ENCODE peak calls at places on chromosomes 2 and 18, in ten cellular contexts. One of them, this sample, is unnamed.

GRCh38 chr2:201070966-201071304 is 536 bp downstream of the HYCC2 start:
- DNase-seq in AG10803: peak
- DNase-seq in putamen: no peak
- DNase-seq in NCI-H2081: peak
- DNase-seq in AG09309: no peak
- DNase-seq in amniotic stem cell: no peak
- DNase-seq in mammary epithelial cell: peak
- DNase-seq in NCI-H2171: no peak
- DNase-seq in CD4-positive, alpha-beta T cell: no peak
- DNase-seq in A549: peak
- DNase-seq in this sample: no peak

GRCh38 chr18:80000877-80001276 is 12.5 kb upstream of the TXNL4A start:
- DNase-seq in amniotic stem cell: no peak
- DNase-seq in putamen: no peak
- DNase-seq in A549: no peak
- DNase-seq in CD4-positive, alpha-beta T cell: no peak
- DNase-seq in NCI-H2081: no peak
- DNase-seq in mammary epithelial cell: no peak
- DNase-seq in AG09309: no peak
- DNase-seq in NCI-H2171: no peak
- DNase-seq in AG10803: no peak
- DNase-seq in this sample: no peak

GRCh38 chr2:158407031-158407430 is 49.5 kb downstream of the CCDC148 start:
- DNase-seq in NCI-H2081: no peak
- DNase-seq in amniotic stem cell: no peak
- DNase-seq in AG09309: no peak
- DNase-seq in putamen: no peak
- DNase-seq in A549: no peak
- DNase-seq in mammary epithelial cell: no peak
- DNase-seq in CD4-positive, alpha-beta T cell: no peak
- DNase-seq in NCI-H2171: peak
- DNase-seq in AG10803: peak
- DNase-seq in this sample: no peak

GRCh38 chr18:40570615-40571014 is 1384.4 kb upstream of the PIK3C3 start:
- DNase-seq in NCI-H2171: no peak
- DNase-seq in AG10803: no peak
- DNase-seq in AG09309: no peak
- DNase-seq in A549: no peak
- DNase-seq in mammary epithelial cell: no peak
- DNase-seq in NCI-H2081: no peak
- DNase-seq in amniotic stem cell: no peak
- DNase-seq in putamen: no peak
- DNase-seq in CD4-positive, alpha-beta T cell: no peak
- DNase-seq in this sample: no peak

GRCh38 chr2:42071762-42072161 is 23.9 kb downstream of the PKDCC start:
- DNase-seq in AG09309: no peak
- DNase-seq in amniotic stem cell: no peak
- DNase-seq in CD4-positive, alpha-beta T cell: no peak
- DNase-seq in A549: no peak
- DNase-seq in mammary epithelial cell: no peak
- DNase-seq in NCI-H2081: no peak
- DNase-seq in putamen: no peak
- DNase-seq in NCI-H2171: no peak
- DNase-seq in AG10803: no peak
- DNase-seq in this sample: no peak

GRCh38 chr2:160794926-160795325 is 301.3 kb upstream of the RBMS1 start:
- DNase-seq in AG10803: no peak
- DNase-seq in AG09309: no peak
- DNase-seq in putamen: no peak
- DNase-seq in A549: no peak
- DNase-seq in CD4-positive, alpha-beta T cell: no peak
- DNase-seq in mammary epithelial cell: no peak
- DNase-seq in amniotic stem cell: no peak
- DNase-seq in NCI-H2171: no peak
- DNase-seq in NCI-H2081: no peak
- DNase-seq in this sample: no peak

GRCh38 chr2:237128026-237128703 is 42.5 kb downstream of the COPS8 start:
- DNase-seq in NCI-H2081: no peak
- DNase-seq in AG10803: peak
- DNase-seq in mammary epithelial cell: peak
- DNase-seq in putamen: peak
- DNase-seq in A549: peak
- DNase-seq in AG09309: peak
- DNase-seq in amniotic stem cell: peak
- DNase-seq in CD4-positive, alpha-beta T cell: no peak
- DNase-seq in NCI-H2171: no peak
- DNase-seq in this sample: peak

GRCh38 chr18:79283341-79283879 is 112.3 kb upstream of the NFATC1 start:
- DNase-seq in CD4-positive, alpha-beta T cell: no peak
- DNase-seq in NCI-H2081: peak
- DNase-seq in putamen: no peak
- DNase-seq in amniotic stem cell: no peak
- DNase-seq in AG10803: no peak
- DNase-seq in NCI-H2171: no peak
- DNase-seq in AG09309: no peak
- DNase-seq in A549: no peak
- DNase-seq in mammary epithelial cell: no peak
- DNase-seq in this sample: no peak

GRCh38 chr2:70668911-70669310 is 99.1 kb downstream of the ADD2 start:
- DNase-seq in NCI-H2171: no peak
- DNase-seq in CD4-positive, alpha-beta T cell: no peak
- DNase-seq in putamen: no peak
- DNase-seq in A549: no peak
- DNase-seq in NCI-H2081: no peak
- DNase-seq in amniotic stem cell: no peak
- DNase-seq in AG10803: no peak
- DNase-seq in AG09309: no peak
- DNase-seq in mammary epithelial cell: no peak
- DNase-seq in this sample: no peak

GRCh38 chr2:122009546-122009945 is 254.1 kb downstream of the TSN start:
- DNase-seq in NCI-H2171: no peak
- DNase-seq in amniotic stem cell: no peak
- DNase-seq in putamen: no peak
- DNase-seq in mammary epithelial cell: no peak
- DNase-seq in A549: no peak
- DNase-seq in AG10803: no peak
- DNase-seq in NCI-H2081: no peak
- DNase-seq in AG09309: no peak
- DNase-seq in CD4-positive, alpha-beta T cell: no peak
- DNase-seq in this sample: no peak

GRCh38 chr18:3664563-3665178 is 214.7 kb downstream of the TGIF1 start:
- DNase-seq in A549: no peak
- DNase-seq in AG09309: no peak
- DNase-seq in mammary epithelial cell: no peak
- DNase-seq in CD4-positive, alpha-beta T cell: no peak
- DNase-seq in NCI-H2171: no peak
- DNase-seq in amniotic stem cell: no peak
- DNase-seq in NCI-H2081: no peak
- DNase-seq in putamen: no peak
- DNase-seq in AG10803: no peak
- DNase-seq in this sample: no peak

GRCh38 chr2:5482929-5483331 is 209.3 kb upstream of the SOX11 start:
- DNase-seq in NCI-H2171: peak
- DNase-seq in AG10803: no peak
- DNase-seq in AG09309: no peak
- DNase-seq in A549: no peak
- DNase-seq in NCI-H2081: no peak
- DNase-seq in CD4-positive, alpha-beta T cell: no peak
- DNase-seq in putamen: no peak
- DNase-seq in mammary epithelial cell: no peak
- DNase-seq in amniotic stem cell: no peak
- DNase-seq in this sample: no peak

GRCh38 chr2:121748202-121748601 is 7.2 kb upstream of the TSN start:
- DNase-seq in putamen: no peak
- DNase-seq in amniotic stem cell: peak
- DNase-seq in AG09309: peak
- DNase-seq in A549: no peak
- DNase-seq in mammary epithelial cell: peak
- DNase-seq in NCI-H2081: no peak
- DNase-seq in NCI-H2171: no peak
- DNase-seq in CD4-positive, alpha-beta T cell: no peak
- DNase-seq in AG10803: peak
- DNase-seq in this sample: no peak

GRCh38 chr2:113158884-113159553 is 14.8 kb upstream of the PSD4 start:
- DNase-seq in AG10803: no peak
- DNase-seq in putamen: no peak
- DNase-seq in amniotic stem cell: no peak
- DNase-seq in NCI-H2171: no peak
- DNase-seq in AG09309: no peak
- DNase-seq in A549: no peak
- DNase-seq in CD4-positive, alpha-beta T cell: no peak
- DNase-seq in mammary epithelial cell: no peak
- DNase-seq in NCI-H2081: no peak
- DNase-seq in this sample: peak

GRCh38 chr2:113979172-113980128 is 89.6 kb downstream of the ACTR3 start:
- DNase-seq in AG10803: no peak
- DNase-seq in A549: no peak
- DNase-seq in NCI-H2081: no peak
- DNase-seq in CD4-positive, alpha-beta T cell: no peak
- DNase-seq in AG09309: no peak
- DNase-seq in putamen: no peak
- DNase-seq in mammary epithelial cell: no peak
- DNase-seq in amniotic stem cell: no peak
- DNase-seq in NCI-H2171: no peak
- DNase-seq in this sample: no peak

GRCh38 chr2:54522624-54523281 is 66.6 kb downstream of the SPTBN1 start:
- DNase-seq in AG10803: no peak
- DNase-seq in amniotic stem cell: peak
- DNase-seq in putamen: no peak
- DNase-seq in NCI-H2081: peak
- DNase-seq in A549: peak
- DNase-seq in NCI-H2171: peak
- DNase-seq in AG09309: no peak
- DNase-seq in CD4-positive, alpha-beta T cell: peak
- DNase-seq in mammary epithelial cell: peak
- DNase-seq in this sample: peak

GRCh38 chr2:141109633-141110032 is 1021.2 kb downstream of the LRP1B start:
- DNase-seq in AG09309: no peak
- DNase-seq in mammary epithelial cell: no peak
- DNase-seq in amniotic stem cell: no peak
- DNase-seq in A549: no peak
- DNase-seq in NCI-H2081: no peak
- DNase-seq in CD4-positive, alpha-beta T cell: no peak
- DNase-seq in putamen: no peak
- DNase-seq in NCI-H2171: no peak
- DNase-seq in AG10803: no peak
- DNase-seq in this sample: peak

GRCh38 chr18:62825382-62825781 is 110.0 kb downstream of the PHLPP1 start:
- DNase-seq in NCI-H2081: no peak
- DNase-seq in putamen: no peak
- DNase-seq in A549: no peak
- DNase-seq in mammary epithelial cell: no peak
- DNase-seq in CD4-positive, alpha-beta T cell: no peak
- DNase-seq in AG10803: no peak
- DNase-seq in AG09309: no peak
- DNase-seq in amniotic stem cell: no peak
- DNase-seq in NCI-H2171: no peak
- DNase-seq in this sample: no peak

GRCh38 chr2:37768491-37768925 is 97.1 kb upstream of the CDC42EP3 start:
- DNase-seq in amniotic stem cell: peak
- DNase-seq in AG09309: peak
- DNase-seq in AG10803: peak
- DNase-seq in mammary epithelial cell: peak
- DNase-seq in CD4-positive, alpha-beta T cell: no peak
- DNase-seq in NCI-H2171: no peak
- DNase-seq in NCI-H2081: no peak
- DNase-seq in A549: peak
- DNase-seq in putamen: no peak
- DNase-seq in this sample: no peak

GRCh38 chr2:222715729-222716128 is 44.3 kb downstream of the MOGAT1 start:
- DNase-seq in mammary epithelial cell: no peak
- DNase-seq in AG09309: no peak
- DNase-seq in amniotic stem cell: no peak
- DNase-seq in NCI-H2081: no peak
- DNase-seq in A549: no peak
- DNase-seq in putamen: no peak
- DNase-seq in AG10803: no peak
- DNase-seq in NCI-H2171: no peak
- DNase-seq in CD4-positive, alpha-beta T cell: no peak
- DNase-seq in this sample: no peak

GRCh38 chr18:49638891-49639557 is 77.2 kb downstream of the LIPG start:
- DNase-seq in putamen: no peak
- DNase-seq in NCI-H2171: no peak
- DNase-seq in NCI-H2081: no peak
- DNase-seq in amniotic stem cell: no peak
- DNase-seq in mammary epithelial cell: no peak
- DNase-seq in A549: no peak
- DNase-seq in AG10803: no peak
- DNase-seq in AG09309: no peak
- DNase-seq in CD4-positive, alpha-beta T cell: no peak
- DNase-seq in this sample: no peak

GRCh38 chr2:128543646-128544045 is 225.0 kb upstream of the HS6ST1 start:
- DNase-seq in AG09309: no peak
- DNase-seq in NCI-H2081: no peak
- DNase-seq in amniotic stem cell: no peak
- DNase-seq in AG10803: no peak
- DNase-seq in CD4-positive, alpha-beta T cell: no peak
- DNase-seq in mammary epithelial cell: no peak
- DNase-seq in putamen: no peak
- DNase-seq in NCI-H2171: no peak
- DNase-seq in A549: no peak
- DNase-seq in this sample: peak

GRCh38 chr2:10498525-10499274 is 50.6 kb upstream of the ODC1 start:
- DNase-seq in NCI-H2081: no peak
- DNase-seq in mammary epithelial cell: no peak
- DNase-seq in CD4-positive, alpha-beta T cell: no peak
- DNase-seq in putamen: no peak
- DNase-seq in NCI-H2171: no peak
- DNase-seq in amniotic stem cell: no peak
- DNase-seq in A549: no peak
- DNase-seq in AG09309: no peak
- DNase-seq in AG10803: no peak
- DNase-seq in this sample: no peak

GRCh38 chr2:160315337-160315736 is 115.3 kb upstream of the ITGB6 start:
- DNase-seq in NCI-H2081: no peak
- DNase-seq in AG09309: no peak
- DNase-seq in AG10803: peak
- DNase-seq in CD4-positive, alpha-beta T cell: no peak
- DNase-seq in A549: no peak
- DNase-seq in NCI-H2171: no peak
- DNase-seq in mammary epithelial cell: no peak
- DNase-seq in amniotic stem cell: no peak
- DNase-seq in putamen: no peak
- DNase-seq in this sample: no peak

GRCh38 chr18:79878741-79879358 is 72.6 kb downstream of the SLC66A2 start:
- DNase-seq in AG10803: no peak
- DNase-seq in CD4-positive, alpha-beta T cell: no peak
- DNase-seq in A549: no peak
- DNase-seq in NCI-H2081: no peak
- DNase-seq in mammary epithelial cell: no peak
- DNase-seq in NCI-H2171: no peak
- DNase-seq in putamen: no peak
- DNase-seq in AG09309: no peak
- DNase-seq in amniotic stem cell: no peak
- DNase-seq in this sample: no peak

GRCh38 chr2:75100691-75101236 is 98.6 kb downstream of the TACR1 start:
- DNase-seq in amniotic stem cell: no peak
- DNase-seq in mammary epithelial cell: no peak
- DNase-seq in AG09309: peak
- DNase-seq in putamen: no peak
- DNase-seq in A549: no peak
- DNase-seq in CD4-positive, alpha-beta T cell: no peak
- DNase-seq in NCI-H2171: no peak
- DNase-seq in AG10803: peak
- DNase-seq in NCI-H2081: no peak
- DNase-seq in this sample: no peak

GRCh38 chr2:10846110-10846861 is 33.7 kb upstream of the PDIA6 start:
- DNase-seq in amniotic stem cell: no peak
- DNase-seq in CD4-positive, alpha-beta T cell: no peak
- DNase-seq in A549: no peak
- DNase-seq in NCI-H2081: no peak
- DNase-seq in NCI-H2171: no peak
- DNase-seq in AG09309: no peak
- DNase-seq in AG10803: no peak
- DNase-seq in putamen: no peak
- DNase-seq in mammary epithelial cell: no peak
- DNase-seq in this sample: no peak

GRCh38 chr18:13279181-13280065 is 60.9 kb downstream of the LDLRAD4 start:
- DNase-seq in NCI-H2081: no peak
- DNase-seq in AG10803: no peak
- DNase-seq in A549: no peak
- DNase-seq in amniotic stem cell: no peak
- DNase-seq in mammary epithelial cell: no peak
- DNase-seq in AG09309: no peak
- DNase-seq in putamen: peak
- DNase-seq in CD4-positive, alpha-beta T cell: peak
- DNase-seq in NCI-H2171: no peak
- DNase-seq in this sample: no peak